ENCODE peak calls at places on chromosomes 6 and 20, in ten cellular contexts. One of them, this sample, is unnamed.

GRCh38 chr20:48157970-48158369 is 372.7 kb upstream of the SULF2 start:
- DNase-seq in bronchial epithelial cell: peak; percentile 10
- DNase-seq in thoracic aorta: no peak
- DNase-seq in GM23248: no peak
- DNase-seq in heart right ventricle: no peak
- DNase-seq in A549: no peak
- DNase-seq in skeletal muscle cell: no peak
- DNase-seq in adrenal gland: peak; percentile 14
- DNase-seq in heart left ventricle: no peak
- DNase-seq in cardiac fibroblast: peak; percentile 57
- DNase-seq in this sample: peak; percentile 70

GRCh38 chr20:17530716-17531536 is at the start of gene BFSP1:
- DNase-seq in thoracic aorta: no peak
- DNase-seq in GM23248: peak; percentile 81
- DNase-seq in adrenal gland: peak; percentile 77
- DNase-seq in heart left ventricle: peak; percentile 61
- DNase-seq in bronchial epithelial cell: peak; percentile 31
- DNase-seq in skeletal muscle cell: no peak
- DNase-seq in cardiac fibroblast: peak; percentile 74
- DNase-seq in heart right ventricle: peak; percentile 32
- DNase-seq in A549: peak; percentile 79
- DNase-seq in this sample: peak; percentile 77

GRCh38 chr6:128438311-128438916 is 82.0 kb downstream of the PTPRK start:
- DNase-seq in thoracic aorta: no peak
- DNase-seq in skeletal muscle cell: no peak
- DNase-seq in adrenal gland: peak; percentile 3
- DNase-seq in cardiac fibroblast: peak; percentile 54
- DNase-seq in heart left ventricle: peak; percentile 32
- DNase-seq in GM23248: no peak
- DNase-seq in heart right ventricle: peak; percentile 17
- DNase-seq in A549: no peak
- DNase-seq in bronchial epithelial cell: no peak
- DNase-seq in this sample: peak; percentile 35

GRCh38 chr6:137542713-137543112 is 48.5 kb upstream of the OLIG3 start:
- DNase-seq in cardiac fibroblast: no peak
- DNase-seq in heart right ventricle: no peak
- DNase-seq in GM23248: no peak
- DNase-seq in A549: no peak
- DNase-seq in adrenal gland: no peak
- DNase-seq in thoracic aorta: no peak
- DNase-seq in heart left ventricle: no peak
- DNase-seq in bronchial epithelial cell: no peak
- DNase-seq in skeletal muscle cell: no peak
- DNase-seq in this sample: no peak

GRCh38 chr6:75347797-75348610 is 63.4 kb upstream of the TMEM30A start:
- DNase-seq in adrenal gland: no peak
- DNase-seq in heart right ventricle: no peak
- DNase-seq in A549: no peak
- DNase-seq in bronchial epithelial cell: no peak
- DNase-seq in thoracic aorta: no peak
- DNase-seq in skeletal muscle cell: no peak
- DNase-seq in cardiac fibroblast: peak; percentile 15
- DNase-seq in heart left ventricle: no peak
- DNase-seq in GM23248: no peak
- DNase-seq in this sample: no peak

GRCh38 chr6:8655670-8656454 is 220.5 kb upstream of the SLC35B3 start:
- DNase-seq in skeletal muscle cell: no peak
- DNase-seq in heart left ventricle: no peak
- DNase-seq in GM23248: no peak
- DNase-seq in A549: no peak
- DNase-seq in cardiac fibroblast: no peak
- DNase-seq in bronchial epithelial cell: no peak
- DNase-seq in adrenal gland: no peak
- DNase-seq in heart right ventricle: no peak
- DNase-seq in thoracic aorta: no peak
- DNase-seq in this sample: no peak

GRCh38 chr6:1230689-1231605 is 81.0 kb upstream of the FOXQ1 start:
- DNase-seq in cardiac fibroblast: no peak
- DNase-seq in A549: no peak
- DNase-seq in skeletal muscle cell: no peak
- DNase-seq in GM23248: no peak
- DNase-seq in bronchial epithelial cell: no peak
- DNase-seq in heart left ventricle: no peak
- DNase-seq in thoracic aorta: no peak
- DNase-seq in adrenal gland: no peak
- DNase-seq in heart right ventricle: no peak
- DNase-seq in this sample: no peak

GRCh38 chr6:5751525-5752252 is 255.0 kb downstream of the NRN1 start:
- DNase-seq in adrenal gland: no peak
- DNase-seq in thoracic aorta: no peak
- DNase-seq in cardiac fibroblast: peak; percentile 36
- DNase-seq in heart left ventricle: no peak
- DNase-seq in bronchial epithelial cell: no peak
- DNase-seq in A549: no peak
- DNase-seq in GM23248: peak; percentile 60
- DNase-seq in skeletal muscle cell: no peak
- DNase-seq in heart right ventricle: no peak
- DNase-seq in this sample: peak; percentile 36

GRCh38 chr6:129606664-129607063 is 103.3 kb downstream of the ARHGAP18 start:
- DNase-seq in thoracic aorta: no peak
- DNase-seq in GM23248: peak; percentile 25
- DNase-seq in adrenal gland: no peak
- DNase-seq in skeletal muscle cell: no peak
- DNase-seq in cardiac fibroblast: no peak
- DNase-seq in A549: no peak
- DNase-seq in heart right ventricle: no peak
- DNase-seq in bronchial epithelial cell: no peak
- DNase-seq in heart left ventricle: no peak
- DNase-seq in this sample: peak; percentile 33

GRCh38 chr6:158938811-158939254 is 61.2 kb downstream of the RSPH3 start:
- DNase-seq in cardiac fibroblast: no peak
- DNase-seq in heart right ventricle: no peak
- DNase-seq in adrenal gland: peak; percentile 24
- DNase-seq in thoracic aorta: no peak
- DNase-seq in GM23248: peak; percentile 73
- DNase-seq in A549: peak; percentile 52
- DNase-seq in skeletal muscle cell: no peak
- DNase-seq in bronchial epithelial cell: peak; percentile 29
- DNase-seq in heart left ventricle: no peak
- DNase-seq in this sample: peak; percentile 12

GRCh38 chr20:43955244-43956191 is 40.9 kb downstream of the TOX2 start:
- DNase-seq in GM23248: peak; percentile 97
- DNase-seq in thoracic aorta: peak; percentile 18
- DNase-seq in A549: peak; percentile 79
- DNase-seq in heart left ventricle: no peak
- DNase-seq in heart right ventricle: no peak
- DNase-seq in bronchial epithelial cell: peak; percentile 94
- DNase-seq in cardiac fibroblast: peak; percentile 90
- DNase-seq in adrenal gland: peak; percentile 75
- DNase-seq in skeletal muscle cell: peak; percentile 88
- DNase-seq in this sample: no peak

GRCh38 chr6:142912125-142912524 is 32.9 kb downstream of the HIVEP2 start:
- DNase-seq in heart left ventricle: no peak
- DNase-seq in thoracic aorta: no peak
- DNase-seq in cardiac fibroblast: no peak
- DNase-seq in skeletal muscle cell: no peak
- DNase-seq in heart right ventricle: no peak
- DNase-seq in bronchial epithelial cell: no peak
- DNase-seq in A549: no peak
- DNase-seq in GM23248: no peak
- DNase-seq in adrenal gland: no peak
- DNase-seq in this sample: no peak

GRCh38 chr6:104754788-104755409 is 104.8 kb downstream of the HACE1 start:
- DNase-seq in heart left ventricle: no peak
- DNase-seq in adrenal gland: no peak
- DNase-seq in bronchial epithelial cell: no peak
- DNase-seq in cardiac fibroblast: peak; percentile 23
- DNase-seq in GM23248: no peak
- DNase-seq in skeletal muscle cell: no peak
- DNase-seq in thoracic aorta: no peak
- DNase-seq in A549: no peak
- DNase-seq in heart right ventricle: no peak
- DNase-seq in this sample: peak; percentile 12

GRCh38 chr6:85451586-85452306 is 1.9 kb downstream of the NT5E start:
- DNase-seq in GM23248: no peak
- DNase-seq in thoracic aorta: no peak
- DNase-seq in cardiac fibroblast: no peak
- DNase-seq in skeletal muscle cell: no peak
- DNase-seq in A549: peak; percentile 17
- DNase-seq in heart left ventricle: no peak
- DNase-seq in bronchial epithelial cell: no peak
- DNase-seq in adrenal gland: no peak
- DNase-seq in heart right ventricle: no peak
- DNase-seq in this sample: no peak
- H3K4me3 ChIP-seq in GM23248: peak overlapping the region; percentile 96
- H3K4me3 ChIP-seq in thoracic aorta: peak overlapping the region; percentile 81
- H3K4me3 ChIP-seq in cardiac fibroblast: peak overlapping the region; percentile 87
- H3K4me3 ChIP-seq in skeletal muscle cell: peak overlapping the region; percentile 74
- H3K4me3 ChIP-seq in A549: peak overlapping the region; percentile 84
- H3K4me3 ChIP-seq in heart left ventricle: peak overlapping the region; percentile 76
- H3K4me3 ChIP-seq in bronchial epithelial cell: peak overlapping the region; percentile 53
- H3K4me3 ChIP-seq in adrenal gland: peak overlapping the region; percentile 66
- H3K4me3 ChIP-seq in heart right ventricle: peak overlapping the region; percentile 56
- H3K4me3 ChIP-seq in this sample: no peak overlapping the region

DNA sequence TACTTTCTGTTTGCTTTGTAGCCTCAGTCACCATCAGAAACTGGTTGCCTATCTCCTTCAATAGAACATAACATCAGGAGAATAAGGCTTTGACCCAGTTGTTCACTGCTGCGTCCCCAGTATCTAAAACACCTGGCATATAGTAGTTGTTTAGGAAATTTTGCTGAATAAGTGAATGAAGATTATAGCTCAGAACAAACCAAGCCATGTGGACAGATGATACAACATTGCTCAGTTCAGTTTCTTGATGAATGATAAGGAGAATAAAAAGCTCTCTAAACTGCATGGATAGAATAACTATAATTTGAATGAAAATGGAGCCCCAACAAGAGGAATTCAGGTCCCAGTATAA is 5.2 kb upstream of the SERPINB1 start:
- DNase-seq in heart right ventricle: no peak
- DNase-seq in thoracic aorta: no peak
- DNase-seq in adrenal gland: no peak
- DNase-seq in skeletal muscle cell: no peak
- DNase-seq in A549: no peak
- DNase-seq in GM23248: no peak
- DNase-seq in cardiac fibroblast: no peak
- DNase-seq in bronchial epithelial cell: no peak
- DNase-seq in heart left ventricle: no peak
- DNase-seq in this sample: no peak
- H3K4me3 ChIP-seq in heart right ventricle: no peak overlapping the region
- H3K4me3 ChIP-seq in thoracic aorta: peak overlapping the region; percentile 38
- H3K4me3 ChIP-seq in adrenal gland: peak overlapping the region; percentile 35
- H3K4me3 ChIP-seq in skeletal muscle cell: peak overlapping the region; percentile 12
- H3K4me3 ChIP-seq in A549: peak overlapping the region; percentile 13
- H3K4me3 ChIP-seq in GM23248: peak overlapping the region; percentile 52
- H3K4me3 ChIP-seq in cardiac fibroblast: no peak overlapping the region
- H3K4me3 ChIP-seq in bronchial epithelial cell: no peak overlapping the region
- H3K4me3 ChIP-seq in heart left ventricle: peak overlapping the region; percentile 35
- H3K4me3 ChIP-seq in this sample: no peak overlapping the region

DNA sequence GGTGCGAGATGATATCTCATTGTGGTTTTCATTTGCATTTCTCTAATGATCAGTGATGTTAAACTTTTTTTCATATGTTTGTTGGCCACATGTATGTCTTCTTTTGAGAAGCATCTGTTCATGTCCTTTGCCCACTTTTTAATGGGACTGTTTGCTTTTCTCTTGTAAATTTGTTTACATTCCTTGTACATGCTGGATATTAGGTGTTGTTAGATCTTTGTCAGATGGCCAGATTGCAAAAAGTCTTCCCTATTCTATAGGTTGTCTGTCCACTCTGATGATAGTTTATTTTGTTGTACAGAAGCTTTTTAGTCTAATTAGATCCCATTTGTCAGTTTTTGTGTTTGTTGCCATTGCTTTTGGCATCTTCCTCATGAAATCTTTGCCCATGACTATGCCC is 172.4 kb downstream of the TBC1D32 start:
- DNase-seq in thoracic aorta: no peak
- DNase-seq in A549: no peak
- DNase-seq in heart right ventricle: no peak
- DNase-seq in skeletal muscle cell: no peak
- DNase-seq in adrenal gland: no peak
- DNase-seq in GM23248: no peak
- DNase-seq in cardiac fibroblast: no peak
- DNase-seq in heart left ventricle: no peak
- DNase-seq in bronchial epithelial cell: no peak
- DNase-seq in this sample: no peak
- H3K4me3 ChIP-seq in thoracic aorta: no peak overlapping the region
- H3K4me3 ChIP-seq in A549: no peak overlapping the region
- H3K4me3 ChIP-seq in heart right ventricle: no peak overlapping the region
- H3K4me3 ChIP-seq in skeletal muscle cell: no peak overlapping the region
- H3K4me3 ChIP-seq in adrenal gland: no peak overlapping the region
- H3K4me3 ChIP-seq in GM23248: no peak overlapping the region
- H3K4me3 ChIP-seq in cardiac fibroblast: no peak overlapping the region
- H3K4me3 ChIP-seq in heart left ventricle: no peak overlapping the region
- H3K4me3 ChIP-seq in bronchial epithelial cell: no peak overlapping the region
- H3K4me3 ChIP-seq in this sample: no peak overlapping the region

GRCh38 chr6:154632121-154632520 is 101.1 kb upstream of the SCAF8 start:
- DNase-seq in A549: no peak
- DNase-seq in skeletal muscle cell: no peak
- DNase-seq in heart right ventricle: no peak
- DNase-seq in heart left ventricle: no peak
- DNase-seq in bronchial epithelial cell: no peak
- DNase-seq in adrenal gland: no peak
- DNase-seq in thoracic aorta: no peak
- DNase-seq in GM23248: no peak
- DNase-seq in cardiac fibroblast: peak; percentile 47
- DNase-seq in this sample: no peak
- H3K4me3 ChIP-seq in A549: no peak overlapping the region
- H3K4me3 ChIP-seq in skeletal muscle cell: no peak overlapping the region
- H3K4me3 ChIP-seq in heart right ventricle: no peak overlapping the region
- H3K4me3 ChIP-seq in heart left ventricle: no peak overlapping the region
- H3K4me3 ChIP-seq in bronchial epithelial cell: no peak overlapping the region
- H3K4me3 ChIP-seq in adrenal gland: no peak overlapping the region
- H3K4me3 ChIP-seq in thoracic aorta: no peak overlapping the region
- H3K4me3 ChIP-seq in GM23248: no peak overlapping the region
- H3K4me3 ChIP-seq in cardiac fibroblast: no peak overlapping the region
- H3K4me3 ChIP-seq in this sample: no peak overlapping the region

DNA sequence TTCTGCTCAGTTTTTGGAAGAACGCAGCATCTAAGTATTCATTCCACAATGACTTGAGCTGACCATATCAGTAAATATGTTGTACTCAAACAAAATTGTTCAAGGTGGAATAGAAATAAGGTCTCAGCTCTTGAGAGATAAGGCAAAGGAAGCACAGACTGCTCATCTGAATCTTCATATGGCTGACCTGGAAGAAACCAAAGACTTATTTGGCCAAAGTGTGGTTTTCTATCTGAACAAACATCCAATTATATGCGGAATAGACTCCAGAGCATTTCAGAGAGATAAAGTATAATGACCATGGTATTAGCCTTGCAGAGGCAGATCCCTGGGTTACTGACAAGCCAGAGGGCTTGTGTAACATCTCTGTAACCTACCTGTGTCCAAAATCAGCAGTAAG is 308.7 kb downstream of the CD83 start:
- DNase-seq in skeletal muscle cell: no peak
- DNase-seq in thoracic aorta: no peak
- DNase-seq in bronchial epithelial cell: no peak
- DNase-seq in GM23248: no peak
- DNase-seq in heart left ventricle: no peak
- DNase-seq in adrenal gland: no peak
- DNase-seq in A549: no peak
- DNase-seq in heart right ventricle: no peak
- DNase-seq in cardiac fibroblast: no peak
- DNase-seq in this sample: no peak
- H3K4me3 ChIP-seq in skeletal muscle cell: no peak overlapping the region
- H3K4me3 ChIP-seq in thoracic aorta: no peak overlapping the region
- H3K4me3 ChIP-seq in bronchial epithelial cell: no peak overlapping the region
- H3K4me3 ChIP-seq in GM23248: no peak overlapping the region
- H3K4me3 ChIP-seq in heart left ventricle: no peak overlapping the region
- H3K4me3 ChIP-seq in adrenal gland: no peak overlapping the region
- H3K4me3 ChIP-seq in A549: no peak overlapping the region
- H3K4me3 ChIP-seq in heart right ventricle: no peak overlapping the region
- H3K4me3 ChIP-seq in cardiac fibroblast: no peak overlapping the region
- H3K4me3 ChIP-seq in this sample: no peak overlapping the region

This sample was measured in cardiac muscle cell.